ENCODE peak calls at places on chromosomes 7 and 10, in eight cellular contexts. D, Q, O, M, C, E, Y and W are unnamed samples.

GRCh38 chr10:69633673-69634635 is 3.9 kb downstream of the FAM241B start:
- DNase-seq in M (no peak), Q (no peak), O (peak; percentile 64), C (no peak), E (no peak), D (no peak), Y (no peak), W (peak; percentile 32)

GRCh38 chr7:46290374-46291061 is 369.4 kb upstream of the IGFBP3 start:
- DNase-seq in Y (no peak), D (no peak), E (no peak), Q (no peak), M (no peak), O (no peak), C (no peak), W (no peak)

GRCh38 chr10:125707852-125708468 is 11.5 kb upstream of the EDRF1 start:
- DNase-seq in E (no peak), C (no peak), D (no peak), Y (no peak), M (no peak), Q (no peak), O (no peak), W (no peak)

GRCh38 chr10:104262055-104262454 is 6.9 kb upstream of the GSTO2 start:
- DNase-seq in Y (no peak), Q (no peak), M (no peak), E (no peak), C (no peak), O (no peak), D (no peak), W (no peak)

GRCh38 chr7:36784991-36785940 is 61.0 kb upstream of the AOAH start:
- DNase-seq in Q (peak; percentile 7), D (peak; percentile 37), M (no peak), Y (no peak), C (peak; percentile 20), E (peak; percentile 91), O (peak; percentile 84), W (peak; percentile 59)

GRCh38 chr10:24556746-24557742 is 166.6 kb downstream of the ARHGAP21 start:
- DNase-seq in C (no peak), Y (peak; percentile 59), M (peak; percentile 37), E (no peak), O (no peak), Q (peak; percentile 40), D (no peak), W (peak; percentile 54)

GRCh38 chr7:134931487-134931886 is 54.8 kb upstream of the AGBL3 start:
- DNase-seq in Y (no peak), M (peak; percentile 36), O (no peak), D (no peak), C (no peak), E (no peak), Q (no peak), W (no peak)

GRCh38 chr7:158973440-158973839 is 117.1 kb downstream of the DYNC2I1 start:
- DNase-seq in E (peak; percentile 46), Q (no peak), M (no peak), O (no peak), D (no peak), C (no peak), Y (no peak), W (no peak)

GRCh38 chr7:81692146-81692905 is 77.5 kb downstream of the HGF start:
- DNase-seq in Y (peak; percentile 53), M (no peak), O (no peak), C (no peak), Q (no peak), D (no peak), E (no peak), W (no peak)

GRCh38 chr10:3525832-3526449 is 259.1 kb downstream of the KLF6 start:
- DNase-seq in C (no peak), O (no peak), Q (no peak), E (no peak), M (no peak), D (peak; percentile 68), Y (peak; percentile 91), W (no peak)

GRCh38 chr10:100021322-100021721 is 11.6 kb upstream of the DNMBP start:
- DNase-seq in E (no peak), Q (no peak), O (no peak), M (no peak), C (no peak), Y (no peak), D (no peak), W (no peak)

GRCh38 chr10:101720606-101721230 is 25.7 kb upstream of the FBXW4 start:
- DNase-seq in E (no peak), Y (no peak), Q (no peak), M (no peak), D (no peak), C (no peak), O (no peak), W (no peak)

GRCh38 chr10:73586583-73586984 is 4.6 kb downstream of the USP54 start:
- DNase-seq in Y (peak; percentile 21), E (no peak), D (peak; percentile 72), M (peak; percentile 39), C (no peak), Q (peak; percentile 69), O (no peak), W (no peak)

GRCh38 chr10:8913720-8914119 is 859.2 kb downstream of the GATA3 start:
- DNase-seq in Y (no peak), C (no peak), Q (no peak), D (no peak), O (no peak), M (no peak), E (no peak), W (no peak)

GRCh38 chr10:1089017-1089689 is 33.0 kb downstream of the WDR37 start:
- DNase-seq in M (no peak), D (no peak), Y (no peak), O (no peak), Q (no peak), E (no peak), C (no peak), W (peak; percentile 38)

GRCh38 chr10:11469575-11470391 is 141.7 kb downstream of the USP6NL start:
- DNase-seq in C (no peak), Y (no peak), E (no peak), O (no peak), Q (no peak), D (no peak), M (no peak), W (no peak)
- H3K4me3 ChIP-seq in C (no peak overlapping the region), Y (no peak overlapping the region), E (no peak overlapping the region), O (no peak overlapping the region), Q (no peak overlapping the region), D (no peak overlapping the region), M (no peak overlapping the region), W (no peak overlapping the region)

GRCh38 chr10:31000071-31000787 is 31.4 kb downstream of the ZNF438 start:
- DNase-seq in C (no peak), M (no peak), E (no peak), Y (no peak), D (no peak), Q (no peak), O (no peak), W (no peak)
- H3K27ac ChIP-seq in C (no peak overlapping the region), M (no peak overlapping the region), E (no peak overlapping the region), Y (no peak overlapping the region), D (no peak overlapping the region), Q (no peak overlapping the region), O (no peak overlapping the region), W (peak overlapping the region; percentile 58)

GRCh38 chr7:100476903-100477870 is 1.8 kb downstream of the TSC22D4 start:
- DNase-seq in M (peak; percentile 45), D (no peak), E (peak; percentile 70), Q (no peak), Y (no peak), O (peak; percentile 88), C (no peak), W (no peak)
- TF ChIP-seq CTCF in M (no peak), D (peak; percentile 24), E (peak; percentile 50), Q (no peak), Y (peak; percentile 30), O (peak; percentile 18), C (peak; percentile 43), W (no peak)

DNA sequence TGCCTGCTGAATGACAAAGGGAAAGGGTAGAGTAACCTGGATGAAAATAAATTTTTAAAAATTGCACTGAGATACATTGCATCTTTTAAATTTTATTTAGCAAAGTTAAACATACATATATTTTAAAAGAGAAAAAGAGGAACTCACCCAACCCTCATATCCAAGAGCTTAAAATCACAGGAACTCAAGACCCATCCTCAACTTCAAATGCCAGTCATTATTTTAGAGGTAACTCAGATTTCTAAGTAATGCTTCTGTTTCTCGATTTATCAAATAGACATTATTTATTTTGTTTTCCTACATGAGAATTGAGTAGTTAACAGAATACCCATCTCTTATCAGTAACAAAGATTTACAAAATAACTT is 32.4 kb upstream of the KMT2E start:
- DNase-seq in D (no peak), C (no peak), O (no peak), M (no peak), Y (no peak), Q (no peak), E (no peak), W (no peak)
- H3K4me3 ChIP-seq in D (no peak overlapping the region), C (no peak overlapping the region), O (no peak overlapping the region), M (no peak overlapping the region), Y (no peak overlapping the region), Q (no peak overlapping the region), E (no peak overlapping the region), W (no peak overlapping the region)

DNA sequence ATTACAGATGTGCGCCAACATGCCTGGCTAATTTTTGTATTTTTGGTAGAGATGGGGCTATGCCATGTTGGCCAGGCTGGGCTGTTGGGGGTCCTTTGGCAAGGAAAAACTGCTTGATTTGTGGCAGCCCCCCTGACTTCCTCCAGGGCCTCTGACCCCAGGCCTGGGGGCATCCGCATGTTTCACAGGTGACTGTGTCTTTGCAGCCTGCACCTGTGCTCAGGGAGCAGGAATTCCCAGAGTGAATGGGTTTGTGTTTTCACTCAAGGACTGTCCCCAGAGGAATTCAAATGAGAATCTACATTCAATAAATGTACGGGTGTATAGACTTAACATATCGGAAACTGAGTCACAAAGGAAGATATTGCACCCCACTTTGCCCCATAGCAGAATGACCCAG is 11.6 kb upstream of the CLIP2 start:
- DNase-seq in Y (no peak), D (no peak), C (no peak), O (no peak), M (no peak), Q (no peak), E (no peak), W (no peak)
- H3K27ac ChIP-seq in Y (no peak overlapping the region), D (no peak overlapping the region), C (no peak overlapping the region), O (no peak overlapping the region), M (no peak overlapping the region), Q (no peak overlapping the region), E (no peak overlapping the region), W (no peak overlapping the region)

GRCh38 chr7:6577369-6578113 is at the start of gene ZDHHC4:
- DNase-seq in M (peak; percentile 86), C (peak; percentile 93), Q (peak; percentile 70), D (peak; percentile 77), Y (peak; percentile 61), E (peak; percentile 87), O (peak; percentile 96), W (peak; percentile 88)
- TF ChIP-seq CTCF in M (no peak), C (no peak), Q (no peak), D (no peak), Y (no peak), E (no peak), O (no peak), W (peak; percentile 22)

DNA sequence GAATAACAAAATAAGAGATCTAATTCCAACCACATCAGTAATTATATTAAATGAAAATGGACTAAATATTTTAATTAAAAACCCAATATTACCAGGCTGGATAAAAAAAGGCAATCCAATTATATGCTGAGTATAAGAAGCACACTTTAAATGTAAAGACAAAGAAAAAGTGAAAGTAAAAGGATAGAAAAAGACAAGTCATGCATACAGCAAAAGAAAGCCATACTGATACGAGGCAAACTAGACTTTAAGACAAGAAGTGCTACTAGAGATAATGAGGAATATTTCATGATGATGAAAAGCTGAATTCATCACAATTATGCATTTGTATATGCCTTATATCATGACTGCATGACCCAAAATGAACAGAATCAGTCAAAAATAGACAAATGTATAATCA is 628.6 kb downstream of the PHTF2 start:
- DNase-seq in C (no peak), D (no peak), M (no peak), O (no peak), Y (no peak), E (no peak), Q (no peak), W (no peak)
- H3K4me3 ChIP-seq in C (no peak overlapping the region), D (no peak overlapping the region), M (no peak overlapping the region), O (no peak overlapping the region), Y (no peak overlapping the region), E (no peak overlapping the region), Q (no peak overlapping the region), W (no peak overlapping the region)